ENCODE peak calls at places on chromosomes 11 and 22, in nine cellular contexts. B is heart left ventricle, A is mesenchymal stem cell, X is MM.1S, U is fibroblast of pulmonary artery, F is AG04449, T is esophagus muscularis mucosa, V is heart right ventricle, N is lung. Y is an unnamed sample.

GRCh38 chr22:43823353-43823908 is 11.3 kb upstream of the EFCAB6 start:
- DNase-seq in B (no peak), A (no peak), X (no peak), U (no peak), F (no peak), T (no peak), V (no peak), N (peak), Y (no peak)

GRCh38 chr22:49369726-49370717 is 457.7 kb downstream of the BRD1 start:
- DNase-seq in B (no peak), A (no peak), X (no peak), U (no peak), F (no peak), T (no peak), V (no peak), N (peak), Y (no peak)

GRCh38 chr11:106101797-106102196 is 24.3 kb downstream of the AASDHPPT start:
- DNase-seq in B (no peak), A (peak), X (no peak), U (peak), F (peak), T (no peak), V (no peak), N (no peak), Y (no peak)

GRCh38 chr11:95884364-95884763 is 39.5 kb downstream of the MTMR2 start:
- DNase-seq in B (no peak), A (peak), X (no peak), U (peak), F (peak), T (no peak), V (no peak), N (no peak), Y (no peak)

GRCh38 chr11:119194811-119195210 is 9.5 kb downstream of the NHERF4 start:
- DNase-seq in B (no peak), A (no peak), X (no peak), U (no peak), F (no peak), T (no peak), V (no peak), N (no peak), Y (no peak)

GRCh38 chr11:96207459-96208449 is 135.2 kb downstream of the MAML2 start:
- DNase-seq in B (no peak), A (peak), X (peak), U (peak), F (no peak), T (no peak), V (no peak), N (no peak), Y (no peak)

GRCh38 chr11:56917708-56918450 is 70.8 kb upstream of the OR5AK2 start:
- DNase-seq in B (no peak), A (no peak), X (no peak), U (peak), F (no peak), T (peak), V (no peak), N (no peak), Y (no peak)

GRCh38 chr11:97506360-97506759 is 1116.5 kb downstream of the JRKL start:
- DNase-seq in B (no peak), A (no peak), X (peak), U (no peak), F (no peak), T (no peak), V (no peak), N (no peak), Y (no peak)

GRCh38 chr11:17286332-17286731 is 9.8 kb downstream of the NUCB2 start:
- DNase-seq in B (no peak), A (no peak), X (no peak), U (no peak), F (no peak), T (no peak), V (no peak), N (no peak), Y (no peak)

GRCh38 chr11:119065369-119065768 is 2.2 kb upstream of the VPS11 start:
- DNase-seq in B (peak), A (peak), X (peak), U (peak), F (no peak), T (no peak), V (no peak), N (no peak), Y (no peak)

GRCh38 chr11:108601150-108601549 is 7.6 kb upstream of the EXPH5 start:
- DNase-seq in B (no peak), A (no peak), X (no peak), U (no peak), F (no peak), T (no peak), V (no peak), N (no peak), Y (no peak)

GRCh38 chr11:1992111-1992510 is 5.5 kb downstream of the H19 start:
- DNase-seq in B (peak), A (no peak), X (no peak), U (no peak), F (no peak), T (no peak), V (no peak), N (no peak), Y (no peak)

GRCh38 chr11:77071671-77072605 is 5.2 kb downstream of the CAPN5 start:
- DNase-seq in B (peak), A (peak), X (no peak), U (no peak), F (no peak), T (no peak), V (no peak), N (no peak), Y (no peak)

GRCh38 chr22:24326266-24326665 is 55.6 kb downstream of the SPECC1L start:
- DNase-seq in B (no peak), A (no peak), X (no peak), U (no peak), F (no peak), T (no peak), V (no peak), N (no peak), Y (no peak)

GRCh38 chr11:62555464-62556092 is 9.0 kb upstream of the AHNAK start:
- DNase-seq in B (peak), A (no peak), X (peak), U (no peak), F (no peak), T (no peak), V (no peak), N (no peak), Y (no peak)

GRCh38 chr22:33743756-33744155 is 176.5 kb downstream of the LARGE1 start:
- DNase-seq in B (no peak), A (no peak), X (no peak), U (no peak), F (no peak), T (no peak), V (no peak), N (no peak), Y (no peak)

GRCh38 chr11:133082453-133082781 is 449.9 kb downstream of the OPCML start:
- DNase-seq in B (peak), A (no peak), X (no peak), U (peak), F (no peak), T (peak), V (peak), N (no peak), Y (peak)

GRCh38 chr11:87259731-87260130 is 222.0 kb downstream of the TMEM135 start:
- DNase-seq in B (no peak), A (no peak), X (no peak), U (no peak), F (no peak), T (no peak), V (no peak), N (no peak), Y (no peak)

GRCh38 chr11:4180441-4181183 is 86.0 kb downstream of the RRM1 start:
- DNase-seq in B (no peak), A (no peak), X (no peak), U (no peak), F (no peak), T (no peak), V (no peak), N (no peak), Y (no peak)

GRCh38 chr11:103662880-103663279 is 373.6 kb upstream of the DDI1 start:
- DNase-seq in B (no peak), A (peak), X (no peak), U (no peak), F (no peak), T (no peak), V (no peak), N (no peak), Y (no peak)

GRCh38 chr11:46389450-46390330 is 1.9 kb downstream of the CHRM4 start:
- DNase-seq in B (peak), A (peak), X (peak), U (peak), F (no peak), T (no peak), V (peak), N (peak), Y (no peak)

GRCh38 chr11:76628408-76628947 is 42.1 kb downstream of the LRRC32 start:
- DNase-seq in B (no peak), A (no peak), X (no peak), U (no peak), F (no peak), T (no peak), V (no peak), N (no peak), Y (no peak)

GRCh38 chr11:6648505-6648904 is 7.1 kb downstream of the DCHS1 start:
- DNase-seq in B (no peak), A (no peak), X (no peak), U (no peak), F (no peak), T (no peak), V (no peak), N (no peak), Y (no peak)

GRCh38 chr11:8671651-8672062 is 10.8 kb downstream of the TRIM66 start:
- DNase-seq in B (peak), A (no peak), X (no peak), U (peak), F (no peak), T (no peak), V (no peak), N (no peak), Y (peak)

GRCh38 chr22:49873228-49873940 is 19.7 kb downstream of the ZBED4 start:
- DNase-seq in B (no peak), A (no peak), X (no peak), U (no peak), F (no peak), T (no peak), V (no peak), N (no peak), Y (no peak)

GRCh38 chr22:27844656-27845602 is 43.4 kb upstream of the MN1 start:
- DNase-seq in B (no peak), A (no peak), X (no peak), U (peak), F (no peak), T (peak), V (no peak), N (no peak), Y (no peak)

GRCh38 chr22:25120761-25121212 is 78.9 kb upstream of the CRYBB3 start:
- DNase-seq in B (no peak), A (no peak), X (no peak), U (no peak), F (no peak), T (no peak), V (no peak), N (peak), Y (no peak)

GRCh38 chr11:111069076-111069475 is 176.4 kb upstream of the POU2AF2 start:
- DNase-seq in B (no peak), A (peak), X (no peak), U (peak), F (no peak), T (no peak), V (no peak), N (no peak), Y (no peak)

GRCh38 chr11:67289226-67289650 is at the start of gene ANKRD13D:
- DNase-seq in B (no peak), A (no peak), X (no peak), U (no peak), F (no peak), T (no peak), V (no peak), N (no peak), Y (no peak)

GRCh38 chr11:67289651-67290479 is 762 bp downstream of the ANKRD13D start:
- DNase-seq in B (peak), A (no peak), X (no peak), U (no peak), F (no peak), T (no peak), V (peak), N (no peak), Y (no peak)

GRCh38 chr11:67287355-67288197 is 1.5 kb upstream of the ANKRD13D start:
- DNase-seq in B (peak), A (no peak), X (no peak), U (no peak), F (no peak), T (no peak), V (no peak), N (no peak), Y (no peak)

GRCh38 chr11:67288198-67288451 is 978 bp upstream of the ANKRD13D start:
- DNase-seq in B (no peak), A (no peak), X (no peak), U (no peak), F (no peak), T (no peak), V (no peak), N (no peak), Y (no peak)

DNA sequence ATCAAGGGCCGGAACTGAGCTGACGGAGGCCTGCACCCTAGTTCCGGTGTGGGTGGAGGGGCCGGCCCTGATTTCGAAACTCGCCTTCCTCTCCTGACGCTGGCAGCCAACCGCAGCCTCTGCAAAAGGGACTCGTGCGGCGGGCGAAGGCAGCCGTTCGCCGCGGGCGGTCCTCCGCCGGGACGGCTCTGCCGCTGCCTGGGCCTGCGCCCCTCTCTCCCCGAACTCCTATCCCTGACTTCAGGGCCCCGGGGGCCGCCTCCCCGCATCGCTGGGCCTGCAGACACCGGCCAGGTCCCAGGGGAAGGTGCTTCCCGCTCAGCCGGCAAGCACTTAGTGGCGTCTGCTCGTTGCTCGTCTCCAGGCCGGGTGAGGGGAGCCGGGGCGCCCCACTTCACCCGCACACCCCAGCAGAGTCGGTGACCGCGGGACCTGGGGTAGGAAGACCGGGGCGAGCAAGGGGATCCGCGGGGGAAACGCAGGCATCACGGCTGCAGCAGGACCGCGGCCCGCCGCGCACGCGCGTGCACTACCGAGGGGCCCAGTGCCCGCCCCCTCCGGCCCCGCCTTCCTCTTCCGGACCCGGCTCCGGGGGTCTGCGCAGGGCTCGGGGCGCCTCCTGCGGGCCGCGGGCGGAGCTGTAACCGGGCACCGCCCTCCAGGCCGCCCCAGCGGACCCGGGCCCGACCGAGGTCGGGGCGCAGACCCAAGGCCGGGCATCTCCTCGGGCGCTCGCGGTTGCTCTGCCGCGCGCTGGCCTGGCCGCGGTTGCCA is 464 bp upstream of the ANKRD13D start:
- DNase-seq in B (peak), A (peak), X (peak), U (peak), F (peak), T (peak), V (peak), N (peak), Y (peak)
- H3K4me3 ChIP-seq in B (peak), A (peak), X (peak), U (peak), F (peak), T (peak), V (peak), N (peak), Y (peak)

GRCh38 chr11:78929906-78930220 is 355.2 kb upstream of the NARS2 start:
- DNase-seq in B (no peak), A (no peak), X (no peak), U (no peak), F (no peak), T (no peak), V (no peak), N (no peak), Y (no peak)
- H3K4me3 ChIP-seq in B (no peak), A (no peak), X (no peak), U (no peak), F (no peak), T (no peak), V (no peak), N (no peak), Y (no peak)

GRCh38 chr22:35971418-35972119 is 57.1 kb downstream of the RBFOX2 start:
- DNase-seq in B (peak), A (peak), X (no peak), U (peak), F (peak), T (no peak), V (no peak), N (no peak), Y (no peak)
- H3K4me3 ChIP-seq in B (no peak), A (peak), X (no peak), U (no peak), F (no peak), T (no peak), V (no peak), N (no peak), Y (no peak)

DNA sequence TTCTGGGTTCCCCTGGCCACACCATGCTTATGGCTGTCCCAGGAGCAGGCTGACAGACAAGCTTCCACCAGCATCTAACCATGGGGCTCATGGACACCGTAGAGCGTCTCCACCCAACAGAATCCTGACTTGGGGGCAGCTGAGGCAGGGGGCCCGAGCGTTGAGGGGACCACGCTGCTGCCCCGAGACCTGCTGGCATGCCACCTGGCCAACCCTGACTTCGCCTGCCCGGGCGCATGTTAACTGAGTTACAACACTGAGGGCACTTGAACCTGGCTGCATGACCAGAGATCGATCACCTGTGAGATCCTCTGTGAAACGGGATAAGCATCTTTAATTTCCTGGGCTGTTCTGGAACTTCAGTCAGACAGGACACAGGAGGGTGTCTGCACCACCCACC is 13.7 kb downstream of the PPM1F start:
- DNase-seq in B (no peak), A (no peak), X (no peak), U (no peak), F (no peak), T (no peak), V (no peak), N (no peak), Y (no peak)
- H3K4me3 ChIP-seq in B (peak), A (peak), X (no peak), U (peak), F (no peak), T (peak), V (peak), N (no peak), Y (peak)

GRCh38 chr22:19766506-19767426 is 6.2 kb downstream of the TBX1 start:
- DNase-seq in B (peak), A (peak), X (peak), U (no peak), F (no peak), T (no peak), V (peak), N (no peak), Y (no peak)
- H3K4me3 ChIP-seq in B (peak), A (no peak), X (no peak), U (no peak), F (no peak), T (peak), V (peak), N (no peak), Y (peak)

DNA sequence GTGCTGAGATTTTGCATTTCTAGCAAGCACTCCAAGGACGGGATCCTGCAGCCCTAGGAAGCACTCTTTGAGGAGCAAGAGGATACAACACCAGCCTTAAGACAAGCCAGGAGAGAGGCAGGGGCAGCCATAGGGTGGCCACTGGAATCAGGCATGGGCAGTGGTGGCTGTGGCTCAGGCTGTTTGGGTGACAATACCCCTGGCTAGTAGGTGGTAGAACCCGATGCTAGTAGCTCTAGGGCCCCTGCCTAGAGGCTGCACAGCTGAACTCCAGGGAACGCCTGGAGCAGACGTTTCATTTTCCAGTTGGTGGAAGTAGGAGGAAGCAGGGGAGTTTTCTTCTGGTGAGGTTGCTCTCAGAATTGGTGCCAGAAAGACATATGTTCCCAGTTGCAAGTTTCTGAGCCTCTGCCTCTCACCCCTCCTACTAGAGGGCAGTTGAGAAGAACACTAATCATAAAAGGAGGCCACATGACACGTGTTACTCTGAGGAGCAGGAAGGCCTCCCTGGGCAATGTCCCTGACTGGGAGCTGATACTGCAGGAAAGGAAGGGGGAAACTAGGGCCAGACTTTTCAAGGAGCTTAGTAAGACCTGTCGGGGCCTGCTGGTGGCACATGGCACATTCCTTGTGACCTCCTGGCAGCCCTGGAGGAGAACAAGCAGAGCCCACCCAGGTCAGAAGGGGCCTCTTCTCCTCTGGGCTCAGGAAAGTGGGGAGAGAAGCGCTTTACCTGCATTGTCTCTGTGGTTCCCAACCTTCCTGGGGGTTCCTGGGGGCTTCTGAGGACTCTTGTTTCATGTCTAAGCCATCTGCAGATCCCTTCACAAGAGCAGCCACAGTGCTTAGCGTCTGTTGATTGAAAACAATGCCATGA is 56.6 kb upstream of the DRD2 start:
- DNase-seq in B (no peak), A (no peak), X (no peak), U (peak), F (no peak), T (no peak), V (no peak), N (no peak), Y (no peak)
- H3K4me3 ChIP-seq in B (no peak), A (no peak), X (no peak), U (no peak), F (no peak), T (no peak), V (no peak), N (no peak), Y (no peak)

GRCh38 chr11:18729426-18729825 is 3.4 kb upstream of the IGSF22 start:
- DNase-seq in B (no peak), A (no peak), X (no peak), U (no peak), F (no peak), T (no peak), V (no peak), N (no peak), Y (no peak)
- H3K4me3 ChIP-seq in B (no peak), A (no peak), X (no peak), U (no peak), F (no peak), T (no peak), V (no peak), N (no peak), Y (no peak)

GRCh38 chr11:64743591-64744543 is at the start of gene RASGRP2:
- DNase-seq in B (peak), A (peak), X (no peak), U (peak), F (no peak), T (no peak), V (peak), N (peak), Y (peak)
- H3K4me3 ChIP-seq in B (peak), A (peak), X (peak), U (peak), F (peak), T (peak), V (peak), N (peak), Y (peak)

GRCh38 chr22:42431401-42432019 is 693 bp downstream of the NFAM1 start:
- DNase-seq in B (no peak), A (no peak), X (no peak), U (no peak), F (no peak), T (no peak), V (no peak), N (no peak), Y (no peak)
- H3K4me3 ChIP-seq in B (peak), A (no peak), X (no peak), U (no peak), F (no peak), T (peak), V (peak), N (no peak), Y (peak)